ENCODE peak calls at places on chromosomes 2 and 18, in seven cellular contexts. F, X, R, I, K, D and C are unnamed samples. For H3K4me1 and H3K36me3, the result is how much of the 10 kb centered on the place peaks cover.

GRCh38 chr2:212154392-212154791 is 384.2 kb downstream of the ERBB4 start:
- DNase-seq in D (no peak), I (no peak), X (no peak), K (no peak), R (peak), F (no peak), C (no peak)

GRCh38 chr18:43279015-43279758 is 1.9 kb upstream of the SYT4 start:
- DNase-seq in F (peak), D (peak), K (no peak), R (no peak), X (no peak), I (no peak), C (no peak)

GRCh38 chr18:69935319-69936190 is 12.1 kb downstream of the CD226 start:
- DNase-seq in K (no peak), X (no peak), R (no peak), F (no peak), I (peak), D (no peak), C (peak)

GRCh38 chr18:79248495-79249078 is 147.1 kb upstream of the NFATC1 start:
- DNase-seq in F (peak), D (no peak), R (no peak), I (no peak), K (no peak), X (no peak), C (no peak)

GRCh38 chr2:45675130-45675812 is 23.8 kb downstream of the PRKCE start:
- DNase-seq in D (no peak), I (no peak), K (no peak), X (peak), F (peak), R (peak), C (no peak)

GRCh38 chr2:22035333-22035964 is 911.7 kb downstream of the TDRD15 start:
- DNase-seq in K (no peak), I (no peak), F (peak), X (peak), D (no peak), R (no peak), C (no peak)

GRCh38 chr2:59888015-59888414 is 665.4 kb downstream of the BCL11A start:
- DNase-seq in D (peak), X (no peak), K (no peak), R (no peak), I (no peak), F (no peak), C (no peak)

GRCh38 chr2:205372141-205372540 is 310.2 kb upstream of the NRP2 start:
- DNase-seq in I (peak), K (no peak), X (no peak), R (peak), F (peak), D (no peak), C (no peak)

GRCh38 chr2:236180831-236181453 is 12.8 kb upstream of the GBX2 start:
- DNase-seq in F (peak), I (peak), X (no peak), K (no peak), R (peak), D (peak), C (peak)

GRCh38 chr2:109392140-109392539 is 221.6 kb downstream of the SEPTIN10 start:
- DNase-seq in D (no peak), X (no peak), F (no peak), K (no peak), R (peak), I (no peak), C (no peak)
- H3K4me1 ChIP-seq in D (under half), X (under half), F (under half), K (under half), R (under half), I (under half), C (under half)

GRCh38 chr2:139214806-139215205 is 434.6 kb upstream of the NXPH2 start:
- DNase-seq in I (no peak), D (no peak), X (no peak), F (no peak), K (no peak), R (no peak), C (no peak)
- H3K36me3 ChIP-seq in I (under half), D (under half), X (under half), F (under half), K (under half), R (under half), C (under half)

DNA sequence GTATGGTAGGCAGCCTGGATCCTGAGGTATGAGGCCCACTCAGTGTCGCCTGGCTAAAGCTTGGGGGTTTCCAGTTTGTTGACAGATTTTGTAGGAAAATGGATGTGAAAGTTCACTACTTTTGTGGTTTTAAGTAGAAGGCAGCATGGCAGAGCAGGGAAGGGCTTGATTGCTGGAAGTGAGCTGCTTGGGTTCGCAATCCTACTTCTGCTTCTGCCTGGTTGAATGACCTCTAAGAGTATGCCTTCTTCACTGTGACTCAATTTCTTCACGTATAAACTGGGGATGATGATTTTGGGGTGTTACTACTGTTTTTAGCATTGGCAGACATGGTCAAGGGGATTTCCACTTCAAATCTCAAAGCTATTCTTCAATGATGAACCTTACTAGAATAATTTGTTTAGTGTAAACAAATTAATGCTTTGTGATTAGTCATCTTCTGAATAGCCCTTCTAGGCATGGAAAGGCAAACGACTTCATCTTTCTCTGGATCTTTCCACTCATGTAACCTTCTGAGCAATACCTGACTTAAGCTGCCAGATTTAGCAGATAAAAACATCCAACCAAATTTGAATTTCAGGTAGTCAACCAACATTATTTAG is 13.2 kb downstream of the BMP10 start:
- DNase-seq in D (no peak), R (no peak), F (no peak), X (no peak), K (no peak), I (peak), C (no peak)
- H3K4me1 ChIP-seq in D (under half), R (under half), F (under half), X (under half), K (under half), I (under half), C (under half)

GRCh38 chr18:72742002-72742401 is 125.8 kb downstream of the NETO1 start:
- DNase-seq in X (no peak), F (no peak), R (no peak), K (no peak), I (no peak), D (no peak), C (no peak)
- H3K36me3 ChIP-seq in X (under half), F (under half), R (under half), K (under half), I (under half), D (under half), C (under half)

DNA sequence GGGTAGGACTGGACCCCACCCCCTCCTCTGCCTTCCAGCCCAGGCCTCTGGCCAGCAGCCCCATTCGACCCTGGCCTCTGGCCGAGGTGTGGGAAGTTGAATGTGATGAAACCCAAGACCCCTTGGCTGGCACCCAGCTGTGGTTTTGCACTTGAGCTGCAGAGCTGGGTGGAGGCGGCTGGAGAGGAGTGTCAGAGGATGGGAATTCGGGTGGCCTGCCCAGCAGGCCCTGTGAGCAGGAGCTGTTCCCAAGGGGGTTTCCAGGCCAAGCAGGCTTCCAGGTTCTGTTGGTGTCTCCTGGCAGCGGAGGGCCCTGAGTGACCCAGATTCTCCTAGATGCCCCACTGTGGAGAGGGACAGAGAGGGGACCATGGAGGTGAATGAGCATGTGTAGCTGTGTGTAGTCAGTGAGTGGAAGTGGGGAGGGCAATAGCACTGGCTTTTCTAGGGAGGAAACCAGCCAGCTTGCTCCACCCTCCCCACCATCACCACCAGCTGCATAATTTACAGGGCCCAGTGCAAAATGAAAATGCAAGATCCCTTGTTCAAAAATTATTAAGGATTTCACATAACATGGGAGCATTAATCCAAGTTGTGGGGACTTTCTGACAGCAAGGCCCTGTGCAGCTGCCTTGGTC is 172.2 kb upstream of the HAAO start:
- DNase-seq in X (peak), I (peak), D (no peak), K (no peak), R (peak), F (peak), C (peak)
- H3K4me1 ChIP-seq in X (half or more), I (under half), D (under half), K (under half), R (half or more), F (under half), C (under half)